ENCODE peak calls at places on chromosomes 13 and 19, in six cellular contexts. One of them, this sample, is unnamed.

GRCh38 chr19:20077791-20078463 is at the start of gene ZNF90:
- DNase-seq in Kasumi-1: no peak
- DNase-seq in neural crest cell: peak; percentile 82
- DNase-seq in memory B cell: peak; percentile 83
- DNase-seq in substantia nigra: peak; percentile 95
- DNase-seq in COR-L47: no peak
- DNase-seq in this sample: peak; percentile 77

GRCh38 chr19:41945135-41945766 is 13.9 kb downstream of the RABAC1 start:
- DNase-seq in Kasumi-1: no peak
- DNase-seq in neural crest cell: no peak
- DNase-seq in memory B cell: peak; percentile 90
- DNase-seq in substantia nigra: no peak
- DNase-seq in COR-L47: no peak
- DNase-seq in this sample: peak; percentile 90

GRCh38 chr13:35346494-35346893 is 130.0 kb downstream of the MAB21L1 start:
- DNase-seq in Kasumi-1: no peak
- DNase-seq in neural crest cell: no peak
- DNase-seq in memory B cell: no peak
- DNase-seq in substantia nigra: no peak
- DNase-seq in COR-L47: no peak
- DNase-seq in this sample: no peak

GRCh38 chr13:73870036-73870741 is 264.0 kb downstream of the KLF12 start:
- DNase-seq in Kasumi-1: no peak
- DNase-seq in neural crest cell: no peak
- DNase-seq in memory B cell: no peak
- DNase-seq in substantia nigra: no peak
- DNase-seq in COR-L47: no peak
- DNase-seq in this sample: no peak

GRCh38 chr13:48730971-48731658 is 77.4 kb downstream of the CYSLTR2 start:
- DNase-seq in Kasumi-1: no peak
- DNase-seq in neural crest cell: no peak
- DNase-seq in memory B cell: no peak
- DNase-seq in substantia nigra: no peak
- DNase-seq in COR-L47: no peak
- DNase-seq in this sample: no peak

GRCh38 chr13:82833928-82834327 is 1048.3 kb downstream of the SLITRK1 start:
- DNase-seq in Kasumi-1: no peak
- DNase-seq in neural crest cell: no peak
- DNase-seq in memory B cell: no peak
- DNase-seq in substantia nigra: no peak
- DNase-seq in COR-L47: no peak
- DNase-seq in this sample: no peak

GRCh38 chr13:32791545-32792172 is 205.4 kb downstream of the PDS5B start:
- DNase-seq in Kasumi-1: no peak
- DNase-seq in neural crest cell: no peak
- DNase-seq in memory B cell: no peak
- DNase-seq in substantia nigra: no peak
- DNase-seq in COR-L47: no peak
- DNase-seq in this sample: peak; percentile 70

GRCh38 chr13:41931337-41931736 is 29.6 kb downstream of the VWA8 start:
- DNase-seq in Kasumi-1: no peak
- DNase-seq in neural crest cell: no peak
- DNase-seq in memory B cell: no peak
- DNase-seq in substantia nigra: no peak
- DNase-seq in COR-L47: no peak
- DNase-seq in this sample: no peak

GRCh38 chr13:47708386-47708785 is 292.7 kb downstream of the SUCLA2 start:
- DNase-seq in Kasumi-1: no peak
- DNase-seq in neural crest cell: no peak
- DNase-seq in memory B cell: no peak
- DNase-seq in substantia nigra: no peak
- DNase-seq in COR-L47: no peak
- DNase-seq in this sample: no peak

This sample was measured in GM20000.